ENCODE peak calls at places on chromosomes 6 and 20, in seven cellular contexts. C is mucosa of descending colon; Z is CD8-positive, alpha-beta memory T cell; J is endodermal cell; E is transverse colon; T is uterus; D is IMR-90. S is an unnamed sample.

GRCh38 chr20:18585134-18585533 is 2.7 kb upstream of the DTD1 start:
- DNase-seq in T (no peak), Z (no peak), C (no peak), E (no peak), J (peak; percentile 80), D (peak; percentile 64), S (no peak)

GRCh38 chr20:47318027-47318595 is 38.4 kb downstream of the ZMYND8 start:
- DNase-seq in C (no peak), Z (no peak), T (peak; percentile 66), J (peak; percentile 75), E (peak; percentile 73), D (peak; percentile 65), S (peak; percentile 54)

GRCh38 chr20:63080411-63080810 is 73.6 kb upstream of the BHLHE23 start:
- DNase-seq in D (no peak), T (no peak), Z (no peak), E (no peak), J (no peak), C (peak; percentile 4), S (peak; percentile 35)

GRCh38 chr6:134795696-134796095 is 154.2 kb downstream of the ALDH8A1 start:
- DNase-seq in Z (no peak), E (no peak), T (no peak), D (no peak), J (no peak), C (no peak), S (no peak)

GRCh38 chr6:15550724-15551123 is 112.1 kb downstream of the DTNBP1 start:
- DNase-seq in J (no peak), T (no peak), C (no peak), D (no peak), Z (no peak), E (no peak), S (no peak)

GRCh38 chr20:40192529-40192928 is 496.5 kb downstream of the MAFB start:
- DNase-seq in C (no peak), E (no peak), J (no peak), Z (no peak), D (no peak), T (no peak), S (no peak)

GRCh38 chr6:37319156-37319555 is 34.6 kb upstream of the RNF8 start:
- DNase-seq in T (no peak), C (no peak), E (no peak), D (no peak), J (peak; percentile 58), Z (no peak), S (no peak)

GRCh38 chr6:100538086-100538485 is 73.4 kb upstream of the SIM1 start:
- DNase-seq in T (no peak), J (no peak), Z (no peak), E (no peak), C (no peak), D (no peak), S (no peak)

GRCh38 chr20:17809714-17810631 is 110.2 kb downstream of the BANF2 start:
- DNase-seq in J (no peak), Z (no peak), E (no peak), C (no peak), D (peak; percentile 72), T (no peak), S (no peak)

GRCh38 chr20:61842011-61842410 is 223.7 kb downstream of the TAF4 start:
- DNase-seq in Z (no peak), J (no peak), D (no peak), E (no peak), C (no peak), T (no peak), S (no peak)

GRCh38 chr20:24131684-24132083 is 143.1 kb upstream of the GGTLC1 start:
- DNase-seq in T (no peak), J (no peak), Z (no peak), E (no peak), D (no peak), C (no peak), S (no peak)

GRCh38 chr20:8749986-8750385 is 318.9 kb upstream of the PLCB4 start:
- DNase-seq in C (no peak), E (no peak), Z (no peak), D (peak; percentile 86), T (no peak), J (no peak), S (no peak)

GRCh38 chr6:74606488-74607135 is 599.2 kb downstream of the COL12A1 start:
- DNase-seq in C (no peak), E (no peak), Z (no peak), D (peak; percentile 96), T (no peak), J (no peak), S (no peak)

GRCh38 chr6:74611220-74611619 is 594.6 kb downstream of the COL12A1 start:
- DNase-seq in E (no peak), D (peak; percentile 29), J (no peak), T (no peak), Z (no peak), C (no peak), S (no peak)

GRCh38 chr6:74607468-74607867 is 598.4 kb downstream of the COL12A1 start:
- DNase-seq in C (no peak), J (no peak), E (no peak), T (no peak), D (no peak), Z (no peak), S (no peak)

GRCh38 chr6:74607934-74608333 is 597.9 kb downstream of the COL12A1 start:
- DNase-seq in C (no peak), T (no peak), Z (no peak), E (no peak), D (peak; percentile 60), J (no peak), S (no peak)

GRCh38 chr6:74609857-74610256 is 596.0 kb downstream of the COL12A1 start:
- DNase-seq in E (no peak), D (no peak), J (no peak), T (no peak), C (no peak), Z (no peak), S (no peak)
- H3K4me1 ChIP-seq in E (peaks cover 3% of the 10 kb centered on the region), D (peaks cover 22% of the 10 kb centered on the region), J (no peaks in the 10 kb centered on the region), T (no peaks in the 10 kb centered on the region), C (no peaks in the 10 kb centered on the region), Z (no peaks in the 10 kb centered on the region), S (peaks cover 2% of the 10 kb centered on the region)

GRCh38 chr20:157154-157553 is at the start of gene DEFB127:
- DNase-seq in E (no peak), C (no peak), D (no peak), T (no peak), Z (no peak), J (no peak), S (no peak)

GRCh38 chr20:152131-152530 is 5.1 kb upstream of the DEFB127 start:
- DNase-seq in Z (no peak), D (no peak), E (no peak), J (no peak), C (no peak), T (no peak), S (no peak)
- H3K4me3 ChIP-seq in Z (no peak overlapping the region), D (no peak overlapping the region), E (no peak overlapping the region), J (no peak overlapping the region), C (no peak overlapping the region), T (no peak overlapping the region), S (no peak overlapping the region)

GRCh38 chr6:32181890-32182529 is 2.0 kb downstream of the AGER start:
- DNase-seq in J (no peak), Z (no peak), C (no peak), D (no peak), E (no peak), T (no peak), S (peak; percentile 53)
- H3K4me1 ChIP-seq in J (no peaks in the 10 kb centered on the region), Z (peaks cover 41% of the 10 kb centered on the region), C (peaks cover 27% of the 10 kb centered on the region), D (no peaks in the 10 kb centered on the region), E (peaks cover 47% of the 10 kb centered on the region), T (peaks cover 14% of the 10 kb centered on the region), S (no peaks in the 10 kb centered on the region)

DNA sequence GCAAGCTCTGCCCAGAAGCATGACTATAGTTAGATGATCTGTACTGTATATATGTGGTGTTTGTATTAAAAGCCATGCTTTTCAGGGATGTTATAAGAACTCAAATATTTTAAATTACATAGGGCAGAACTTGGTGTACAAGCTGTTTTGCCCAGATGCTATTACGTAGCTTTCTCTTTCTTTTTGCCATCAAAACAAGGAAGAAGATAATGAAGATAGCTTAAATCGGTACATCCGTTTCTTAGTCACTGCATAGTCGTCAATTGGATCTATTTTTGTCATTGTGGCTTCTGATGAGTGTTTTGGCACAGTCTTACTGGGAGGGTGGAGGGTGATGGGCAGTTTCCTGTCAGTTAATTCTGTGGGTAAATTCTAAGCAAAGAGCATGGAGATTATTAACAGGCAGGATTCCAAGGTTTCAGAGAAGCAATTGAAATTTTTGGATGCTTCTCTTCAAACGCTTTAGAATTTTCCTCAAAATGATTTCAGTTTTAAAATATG is 649.1 kb upstream of the GJE1 start:
- DNase-seq in D (peak; percentile 96), E (peak; percentile 47), Z (peak; percentile 81), T (no peak), C (no peak), J (no peak), S (no peak)
- H3K4me3 ChIP-seq in D (peak overlapping the region; percentile 62), E (no peak overlapping the region), Z (peak overlapping the region; percentile 60), T (peak overlapping the region; percentile 9), C (no peak overlapping the region), J (no peak overlapping the region), S (peak overlapping the region; percentile 47)

S was measured in aorta.